ENCODE peak calls at places on chromosome 22, in six cellular contexts. J is PC-3, X is iPS DF 6.9, L is PC-9, Z is sigmoid colon, H is tibial nerve. T is an unnamed sample.

GRCh38 chr22:27754247-27754887 is 47.2 kb downstream of the MN1 start:
- DNase-seq in Z (no peak), H (no peak), J (no peak), L (no peak), X (no peak), T (peak; percentile 54)

GRCh38 chr22:47160781-47161520 is 398.5 kb downstream of the TBC1D22A start:
- DNase-seq in H (no peak), Z (peak; percentile 34), J (no peak), X (no peak), L (no peak), T (no peak)

GRCh38 chr22:47376901-47377520 is 614.6 kb downstream of the TBC1D22A start:
- DNase-seq in X (no peak), H (no peak), L (no peak), J (no peak), Z (no peak), T (peak; percentile 16)

GRCh38 chr22:41876275-41876674 is 38.6 kb downstream of the SHISA8 start:
- DNase-seq in X (no peak), Z (no peak), J (no peak), L (no peak), H (no peak), T (no peak)

GRCh38 chr22:35638408-35638807 is 9.8 kb upstream of the APOL6 start:
- DNase-seq in H (peak; percentile 72), X (no peak), L (no peak), Z (peak; percentile 97), J (no peak), T (peak; percentile 48)

GRCh38 chr22:17981497-17981896 is 42.9 kb downstream of the MICAL3 start:
- DNase-seq in X (no peak), H (no peak), Z (no peak), L (no peak), J (no peak), T (no peak)

GRCh38 chr22:22888509-22889353 is 1.1 kb downstream of the IGLL5 start:
- DNase-seq in L (no peak), H (no peak), X (no peak), Z (no peak), J (no peak), T (peak; percentile 7)

GRCh38 chr22:48089601-48090331 is 1327.3 kb downstream of the TBC1D22A start:
- DNase-seq in X (no peak), Z (peak; percentile 86), J (peak; percentile 18), H (peak; percentile 53), L (no peak), T (no peak)

GRCh38 chr22:49636214-49636613 is 191.5 kb downstream of the BRD1 start:
- DNase-seq in X (no peak), H (no peak), L (no peak), J (no peak), Z (no peak), T (no peak)

GRCh38 chr22:26502688-26503561 is 9.3 kb downstream of the TFIP11 start:
- DNase-seq in Z (no peak), L (no peak), X (peak; percentile 68), H (no peak), J (peak; percentile 18), T (peak; percentile 50)

GRCh38 chr22:48578138-48579034 is 1249.3 kb downstream of the BRD1 start:
- DNase-seq in X (no peak), H (no peak), J (no peak), Z (no peak), L (no peak), T (peak; percentile 49)

GRCh38 chr22:39290724-39291161 is 28.7 kb downstream of the RPL3 start:
- DNase-seq in J (peak; percentile 45), L (peak; percentile 95), Z (peak; percentile 84), H (peak; percentile 66), X (no peak), T (peak; percentile 46)

GRCh38 chr22:50221410-50222300 is 20.8 kb downstream of the SELENOO start:
- DNase-seq in H (no peak), X (no peak), L (no peak), J (no peak), Z (peak; percentile 63), T (peak; percentile 62)

GRCh38 chr22:35463231-35463933 is 63.4 kb downstream of the MCM5 start:
- DNase-seq in X (no peak), J (no peak), Z (no peak), L (no peak), H (no peak), T (no peak)

GRCh38 chr22:41504397-41504796 is 35.5 kb downstream of the ACO2 start:
- DNase-seq in L (no peak), Z (no peak), J (no peak), X (no peak), H (no peak), T (no peak)

GRCh38 chr22:35349704-35350538 is 31.0 kb upstream of the HMOX1 start:
- DNase-seq in L (no peak), X (no peak), H (no peak), J (no peak), Z (no peak), T (peak; percentile 66)

GRCh38 chr22:23245045-23245798 is 64.9 kb downstream of the BCR start:
- DNase-seq in L (peak; percentile 68), X (no peak), H (no peak), Z (no peak), J (no peak), T (no peak)

GRCh38 chr22:23067023-23067650 is 3.2 kb upstream of the GNAZ start:
- DNase-seq in H (no peak), J (no peak), Z (peak; percentile 55), L (no peak), X (no peak), T (peak; percentile 19)

GRCh38 chr22:33919591-33920501 is at the start of gene LARGE1:
- DNase-seq in J (no peak), Z (peak; percentile 79), H (no peak), X (no peak), L (peak; percentile 37), T (peak; percentile 65)

GRCh38 chr22:36540867-36541642 is 12.1 kb upstream of the EIF3D start:
- DNase-seq in H (no peak), L (peak; percentile 57), Z (no peak), J (peak; percentile 77), X (no peak), T (no peak)

GRCh38 chr22:29102300-29102699 is 29.5 kb downstream of the KREMEN1 start:
- DNase-seq in J (no peak), Z (no peak), H (no peak), X (no peak), L (no peak), T (no peak)

GRCh38 chr22:39959640-39960447 is at the start of gene TMA7B:
- DNase-seq in H (no peak), X (no peak), L (peak; percentile 30), J (peak; percentile 57), Z (no peak), T (peak; percentile 57)

GRCh38 chr22:41862160-41862529 is 29.2 kb downstream of the SREBF2 start:
- DNase-seq in X (no peak), H (no peak), L (no peak), J (no peak), Z (no peak), T (no peak)

GRCh38 chr22:23389271-23390071 is 190.6 kb downstream of the IGLL1 start:
- DNase-seq in Z (peak; percentile 58), L (no peak), H (no peak), J (no peak), X (no peak), T (no peak)

GRCh38 chr22:30240541-30241417 is 5.8 kb downstream of the LIF start:
- DNase-seq in L (no peak), H (no peak), J (no peak), Z (no peak), X (no peak), T (no peak)
- H3K4me3 ChIP-seq in L (no peak overlapping the region), H (no peak overlapping the region), J (no peak overlapping the region), Z (no peak overlapping the region), X (no peak overlapping the region), T (no peak overlapping the region)

GRCh38 chr22:24591286-24591830 is 1.5 kb downstream of the LRRC75B start:
- DNase-seq in Z (no peak), X (no peak), J (no peak), L (no peak), H (no peak), T (no peak)

GRCh38 chr22:24593810-24594568 is 1.1 kb upstream of the LRRC75B start:
- DNase-seq in H (no peak), X (no peak), Z (no peak), L (no peak), J (no peak), T (no peak)

GRCh38 chr22:24592846-24593809 is at the start of gene LRRC75B:
- DNase-seq in J (peak; percentile 64), L (peak; percentile 60), H (peak; percentile 86), X (peak; percentile 58), Z (peak; percentile 97), T (peak; percentile 90)

GRCh38 chr22:24590596-24591173 is 2.2 kb downstream of the LRRC75B start:
- DNase-seq in J (no peak), X (no peak), L (no peak), H (no peak), Z (no peak), T (no peak)

DNA sequence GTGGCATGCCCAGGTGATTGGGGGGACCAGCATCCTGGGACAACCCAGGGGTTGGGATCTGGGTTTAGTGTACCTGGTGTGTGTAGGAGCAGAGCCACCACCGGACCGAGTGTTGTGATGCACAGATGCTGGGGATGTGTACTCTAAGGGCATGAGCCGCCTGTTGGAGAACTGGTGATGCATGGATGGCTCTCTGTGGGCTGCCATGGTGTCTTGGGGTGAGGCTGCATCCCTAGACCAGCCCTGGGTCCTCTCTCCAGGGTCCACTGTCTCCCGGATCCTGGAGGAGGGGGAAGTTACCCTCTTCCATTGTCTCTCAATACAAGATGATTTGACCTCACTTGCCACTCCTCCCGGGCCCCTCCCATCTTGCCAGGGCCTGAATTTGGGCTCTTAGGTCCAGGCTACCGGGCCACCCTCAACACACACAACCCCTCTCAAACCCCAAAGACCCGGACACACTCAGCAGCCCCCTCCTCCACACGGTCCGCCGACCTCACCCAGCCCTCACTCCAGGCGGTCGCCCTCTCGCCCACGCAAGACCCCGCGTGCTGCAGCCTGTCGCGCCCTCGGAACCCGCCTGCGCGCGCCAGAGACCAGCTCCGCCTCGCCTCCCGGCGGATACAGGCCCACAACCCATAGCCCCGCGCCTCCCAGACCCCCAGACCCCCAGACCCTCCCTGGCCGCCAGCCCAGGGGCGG is 578 bp downstream of the LRRC75B start:
- DNase-seq in Z (no peak), J (no peak), X (no peak), L (no peak), H (no peak), T (no peak)
- H3K4me3 ChIP-seq in Z (peak overlapping the region; percentile 66), J (peak overlapping the region; percentile 73), X (peak overlapping the region; percentile 67), L (peak overlapping the region; percentile 61), H (peak overlapping the region; percentile 92), T (peak overlapping the region; percentile 83)

GRCh38 chr22:32476804-32477203 is 2.2 kb downstream of the FBXO7 start:
- DNase-seq in X (no peak), Z (no peak), L (no peak), H (no peak), J (no peak), T (no peak)

GRCh38 chr22:32476286-32476685 is 1.7 kb downstream of the FBXO7 start:
- DNase-seq in X (no peak), L (no peak), J (no peak), Z (no peak), H (no peak), T (no peak)

GRCh38 chr22:32475428-32476010 is 908 bp downstream of the FBXO7 start:
- DNase-seq in X (no peak), H (no peak), J (peak; percentile 33), L (peak; percentile 13), Z (peak; percentile 72), T (peak; percentile 44)

GRCh38 chr22:32474635-32475427 is at the start of gene FBXO7:
- DNase-seq in L (peak; percentile 90), X (peak; percentile 66), H (peak; percentile 81), J (peak; percentile 78), Z (peak; percentile 96), T (peak; percentile 93)

GRCh38 chr22:32473388-32473952 is 1.1 kb upstream of the FBXO7 start:
- DNase-seq in H (peak; percentile 13), X (peak; percentile 50), J (peak; percentile 71), L (peak; percentile 37), Z (no peak), T (no peak)
- H3K4me3 ChIP-seq in H (no peak overlapping the region), X (no peak overlapping the region), J (peak overlapping the region; percentile 99), L (peak overlapping the region; percentile 77), Z (no peak overlapping the region), T (peak overlapping the region; percentile 85)

GRCh38 chr22:19959587-19960490 is 18.2 kb upstream of the TXNRD2 start:
- DNase-seq in J (no peak), X (no peak), Z (peak; percentile 65), H (no peak), L (no peak), T (no peak)
- H3K4me3 ChIP-seq in J (no peak overlapping the region), X (no peak overlapping the region), Z (no peak overlapping the region), H (peak overlapping the region; percentile 38), L (no peak overlapping the region), T (peak overlapping the region; percentile 40)

T was measured in upper lobe of left lung.